ENCODE peak calls at places on chromosome 9, in seven cellular contexts. Z is HepG2, K is adrenal gland, P is thyroid gland, R is IMR-90, Y is stomach, B is suprapubic skin. Q is an unnamed sample.

GRCh38 chr9:35960029-35960655 is 2.2 kb upstream of the OR2S2 start:
- DNase-seq in R (peak), Z (no peak), B (no peak), P (no peak), Y (no peak), K (no peak), Q (no peak)

GRCh38 chr9:101458955-101459631 is 23.5 kb upstream of the ALDOB start:
- DNase-seq in R (peak), P (no peak), Z (peak), Y (no peak), K (peak), B (no peak), Q (no peak)

GRCh38 chr9:19155106-19155999 is 28.1 kb upstream of the PLIN2 start:
- DNase-seq in B (no peak), R (no peak), Z (no peak), P (no peak), Y (no peak), K (no peak), Q (no peak)

GRCh38 chr9:136396219-136396515 is 3.8 kb downstream of the SNAPC4 start:
- DNase-seq in B (no peak), P (no peak), R (no peak), K (no peak), Z (no peak), Y (no peak), Q (no peak)

GRCh38 chr9:33236571-33236970 is 3.4 kb upstream of the SPINK4 start:
- DNase-seq in K (no peak), R (peak), P (no peak), Z (no peak), B (no peak), Y (no peak), Q (no peak)

GRCh38 chr9:16236882-16237281 is 633.6 kb downstream of the BNC2 start:
- DNase-seq in P (no peak), Z (no peak), B (no peak), Y (no peak), K (no peak), R (peak), Q (no peak)

GRCh38 chr9:131539223-131539923 is 6.0 kb upstream of the PRRT1B start:
- DNase-seq in B (no peak), Z (no peak), Y (no peak), P (no peak), K (no peak), R (no peak), Q (no peak)

GRCh38 chr9:12718482-12719026 is 25.4 kb downstream of the TYRP1 start:
- DNase-seq in K (no peak), Z (no peak), P (no peak), Y (no peak), R (peak), B (no peak), Q (no peak)

GRCh38 chr9:85041737-85042136 is 372.2 kb downstream of the NTRK2 start:
- DNase-seq in P (peak), K (no peak), Y (no peak), B (no peak), Z (no peak), R (no peak), Q (no peak)

GRCh38 chr9:135902655-135903357 is 4.5 kb downstream of the CAMSAP1 start:
- DNase-seq in B (no peak), Z (no peak), Y (no peak), K (peak), R (no peak), P (no peak), Q (no peak)

GRCh38 chr9:121059998-121060636 is 10.0 kb upstream of the C5 start:
- DNase-seq in Z (peak), B (no peak), R (peak), K (peak), P (peak), Y (no peak), Q (no peak)

GRCh38 chr9:2742214-2742613 is 24.9 kb downstream of the KCNV2 start:
- DNase-seq in Z (no peak), K (no peak), P (no peak), B (no peak), R (no peak), Y (no peak), Q (no peak)

GRCh38 chr9:98654247-98654646 is 54.5 kb downstream of the GABBR2 start:
- DNase-seq in P (no peak), K (no peak), Z (no peak), R (peak), B (no peak), Y (no peak), Q (no peak)

GRCh38 chr9:77999231-77999631 is 32.4 kb downstream of the GNAQ start:
- DNase-seq in P (no peak), B (no peak), K (no peak), Z (no peak), Y (no peak), R (peak), Q (no peak)

GRCh38 chr9:556199-556598 is 285.3 kb upstream of the DMRT1 start:
- DNase-seq in P (no peak), B (no peak), Z (no peak), K (no peak), R (no peak), Y (no peak), Q (no peak)

GRCh38 chr9:132622144-132622543 is 39.7 kb downstream of the BARHL1 start:
- DNase-seq in R (peak), Y (peak), Z (no peak), K (no peak), P (peak), B (no peak), Q (no peak)

GRCh38 chr9:73720601-73721000 is 568.9 kb downstream of the ANXA1 start:
- DNase-seq in Y (no peak), B (no peak), K (no peak), P (no peak), R (no peak), Z (no peak), Q (no peak)

GRCh38 chr9:114370985-114371335 is 16.8 kb downstream of the AKNA start:
- DNase-seq in Z (no peak), R (no peak), K (no peak), Y (no peak), P (no peak), B (no peak), Q (no peak)

GRCh38 chr9:77021289-77021927 is 2.0 kb downstream of the FOXB2 start:
- DNase-seq in R (no peak), Z (no peak), P (no peak), B (no peak), K (no peak), Y (no peak), Q (no peak)

GRCh38 chr9:121367651-121368510 is 2.2 kb downstream of the STOM start:
- DNase-seq in R (no peak), B (no peak), Z (peak), K (no peak), P (no peak), Y (no peak), Q (no peak)

GRCh38 chr9:101387871-101388506 is 3.2 kb upstream of the BAAT start:
- DNase-seq in R (peak), Y (no peak), B (no peak), K (no peak), P (no peak), Z (peak), Q (no peak)

GRCh38 chr9:118586978-118587377 is 782.3 kb downstream of the BRINP1 start:
- DNase-seq in K (no peak), P (no peak), Z (no peak), R (no peak), B (no peak), Y (no peak), Q (peak)

GRCh38 chr9:126852289-126852688 is 8.2 kb upstream of the ZBTB34 start:
- DNase-seq in B (no peak), P (no peak), R (no peak), K (no peak), Y (no peak), Z (no peak), Q (no peak)

GRCh38 chr9:116737137-116737546 is 50.0 kb downstream of the TRIM32 start:
- DNase-seq in R (peak), Z (peak), Y (peak), K (peak), B (peak), P (peak), Q (peak)

GRCh38 chr9:135950135-135950682 is 11.0 kb downstream of the UBAC1 start:
- DNase-seq in B (no peak), Z (no peak), K (no peak), P (no peak), R (no peak), Y (no peak), Q (no peak)

GRCh38 chr9:649128-650074 is 192.1 kb upstream of the DMRT1 start:
- DNase-seq in K (no peak), R (no peak), B (no peak), Z (no peak), Y (no peak), P (peak), Q (no peak)

DNA sequence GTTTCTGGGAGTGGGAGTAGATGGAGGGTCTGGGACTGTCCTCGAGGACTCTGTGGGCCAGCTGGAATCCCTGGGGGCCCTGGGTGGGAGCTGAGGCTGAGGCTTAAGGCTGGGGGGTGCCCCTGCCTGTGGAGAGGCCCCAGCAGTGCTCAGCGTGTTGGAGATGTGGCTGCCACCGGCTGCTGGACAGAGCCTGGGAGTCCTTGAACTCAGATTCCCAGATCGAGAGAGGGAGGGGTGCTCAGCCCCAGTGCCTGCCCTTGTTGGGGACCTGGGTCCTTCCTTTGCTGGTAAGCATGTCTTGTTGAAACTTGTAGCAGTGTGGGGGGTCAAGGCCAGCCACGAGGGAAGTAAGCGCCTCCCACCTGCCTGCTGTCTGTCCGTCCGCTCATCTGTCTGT is 10.7 kb downstream of the RXRA start:
- DNase-seq in K (no peak), B (no peak), P (no peak), Y (no peak), R (no peak), Z (no peak), Q (no peak)
- H3K4me3 ChIP-seq in K (no peak), B (no peak), P (no peak), Y (no peak), R (no peak), Z (no peak), Q (peak)

GRCh38 chr9:93453047-93453914 is at the start of gene FAM120AOS:
- DNase-seq in P (peak), Y (peak), K (peak), B (peak), Z (peak), R (peak), Q (peak)
- TF ChIP-seq POLR2A in P (no peak), Y (no peak), K (peak), B (peak), Z (peak), R (no peak), Q (peak)

DNA sequence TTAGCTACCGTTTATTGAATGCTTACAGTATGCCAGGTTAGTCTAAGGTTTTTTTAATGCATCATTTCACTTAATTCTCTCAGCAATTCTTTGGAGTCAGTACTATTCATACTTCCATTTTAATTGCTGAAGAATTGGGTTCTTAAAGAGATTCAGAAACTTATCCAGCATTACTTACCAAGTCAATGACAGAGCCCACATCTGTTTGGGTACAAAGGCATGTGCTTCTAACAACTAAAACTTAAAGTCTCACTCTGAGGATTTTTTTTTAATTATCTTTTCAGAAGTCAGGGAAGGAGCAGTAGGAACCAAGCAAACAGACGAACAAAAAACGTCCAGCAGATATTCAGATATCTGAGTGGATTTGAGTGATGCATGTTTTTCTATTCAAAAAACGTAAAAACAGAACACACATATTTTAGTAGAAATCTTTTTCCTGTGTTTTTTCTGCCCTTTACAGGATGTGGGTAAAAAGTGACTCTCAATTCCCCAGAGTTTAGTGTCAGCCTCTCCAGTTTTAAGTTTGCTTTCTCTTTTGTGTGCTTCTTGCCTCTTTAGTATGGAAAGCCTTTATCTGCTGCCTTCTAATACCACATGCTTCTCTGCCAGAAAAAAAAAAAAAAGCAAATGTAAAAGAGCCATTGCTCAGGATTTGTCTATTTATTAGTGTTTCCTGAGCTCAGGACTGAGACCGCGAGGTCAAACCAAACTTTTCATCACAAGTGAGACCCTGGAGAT is 118.0 kb downstream of the PRKACG start:
- DNase-seq in R (no peak), P (no peak), Y (no peak), B (no peak), Z (no peak), K (no peak), Q (no peak)
- H3K4me3 ChIP-seq in R (no peak), P (no peak), Y (no peak), B (no peak), Z (no peak), K (no peak), Q (no peak)

GRCh38 chr9:87541663-87542062 is 44.0 kb downstream of the DAPK1 start:
- DNase-seq in P (no peak), Z (no peak), B (no peak), R (no peak), Y (no peak), K (no peak), Q (no peak)

GRCh38 chr9:87542180-87542579 is 44.5 kb downstream of the DAPK1 start:
- DNase-seq in Z (no peak), Y (no peak), R (no peak), B (no peak), K (no peak), P (no peak), Q (no peak)

GRCh38 chr9:87537625-87538024 is 40.0 kb downstream of the DAPK1 start:
- DNase-seq in R (no peak), P (no peak), Y (no peak), B (no peak), Z (no peak), K (no peak), Q (no peak)

GRCh38 chr9:87543251-87543650 is 45.6 kb downstream of the DAPK1 start:
- DNase-seq in P (no peak), R (no peak), Y (no peak), K (no peak), Z (no peak), B (no peak), Q (no peak)

DNA sequence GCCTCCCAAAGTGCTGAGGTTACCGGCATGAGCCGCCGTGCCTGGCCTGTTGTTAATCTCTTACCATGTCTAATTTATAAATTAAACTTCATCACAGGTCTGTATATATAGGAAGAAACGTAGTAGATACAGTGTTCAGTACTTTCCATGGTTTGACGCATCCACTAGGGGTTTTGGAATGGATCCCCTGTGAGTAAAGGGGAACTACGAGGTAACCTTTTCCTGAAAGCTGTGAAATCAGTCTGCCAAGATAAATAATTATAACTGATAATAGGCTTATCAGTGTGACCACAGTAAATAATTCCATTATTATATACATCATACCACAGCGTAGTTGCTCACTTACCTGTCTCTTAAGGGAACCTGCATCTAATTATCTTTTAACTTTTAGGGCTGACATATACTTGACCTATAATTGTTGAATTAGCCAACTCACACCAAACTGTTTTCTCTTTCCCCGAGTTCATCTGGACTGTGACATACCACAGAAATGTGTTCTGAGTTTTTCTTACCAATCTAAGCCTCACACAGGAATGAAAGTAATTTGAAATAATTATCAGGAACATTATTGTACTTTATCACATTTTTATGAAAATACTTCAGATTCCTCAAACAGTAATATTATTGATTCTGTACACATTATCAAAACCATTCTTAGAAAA is 42.9 kb downstream of the DAPK1 start:
- DNase-seq in P (no peak), K (no peak), Y (no peak), Z (no peak), B (no peak), R (no peak), Q (no peak)
- TF ChIP-seq POLR2A in P (no peak), K (no peak), Y (no peak), Z (no peak), B (no peak), R (no peak), Q (no peak)

GRCh38 chr9:107007981-107008380 is 145.0 kb downstream of the ZNF462 start:
- DNase-seq in R (no peak), Y (no peak), K (no peak), Z (no peak), P (no peak), B (no peak), Q (no peak)
- H3K4me3 ChIP-seq in R (no peak), Y (no peak), K (no peak), Z (no peak), P (no peak), B (no peak), Q (no peak)

DNA sequence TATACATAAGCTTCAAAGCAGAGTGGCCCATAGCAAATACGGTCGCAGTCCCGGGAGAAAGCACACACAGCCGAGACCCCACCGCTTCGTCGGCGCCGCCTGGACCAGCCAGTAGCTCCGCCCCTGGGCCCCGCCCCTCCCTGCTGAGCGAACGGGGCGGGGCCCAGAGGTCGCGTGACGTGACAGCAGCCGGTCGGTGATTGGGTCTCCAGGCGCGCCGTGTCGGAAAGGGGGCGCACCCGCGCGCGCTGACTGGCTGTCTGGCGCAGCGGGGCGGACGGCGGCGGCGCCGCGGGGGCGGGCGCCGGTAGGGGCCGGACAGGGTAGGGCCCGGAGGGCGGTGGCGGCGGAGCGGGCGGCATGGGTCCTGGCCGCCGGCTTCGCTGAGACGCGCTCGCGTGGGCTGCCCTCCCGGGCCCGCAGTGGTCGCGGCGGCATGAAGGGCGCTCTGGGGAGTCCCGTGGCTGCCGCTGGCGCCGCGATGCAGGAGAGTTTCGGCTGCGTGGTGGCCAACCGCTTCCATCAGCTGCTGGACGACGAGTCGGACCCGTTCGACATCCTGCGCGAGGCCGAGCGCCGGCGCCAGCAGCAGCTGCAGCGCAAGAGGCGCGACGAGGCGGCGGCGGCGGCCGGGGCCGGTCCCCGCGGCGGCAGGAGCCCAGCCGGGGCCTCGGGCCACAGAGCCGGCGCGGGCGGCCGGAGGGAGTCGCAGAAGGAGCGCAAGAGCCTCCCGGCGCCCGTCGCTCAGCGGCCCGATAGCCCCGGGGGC is at the start of gene HABP4:
- DNase-seq in Y (peak), K (peak), B (peak), Z (peak), P (peak), R (peak), Q (peak)
- TF ChIP-seq POLR2A in Y (no peak), K (peak), B (peak), Z (peak), P (peak), R (peak), Q (peak)

GRCh38 chr9:87148391-87149237 is 201.3 kb upstream of the GAS1 start:
- DNase-seq in Y (peak), K (peak), Z (no peak), B (peak), R (peak), P (peak), Q (peak)
- H3K4me3 ChIP-seq in Y (peak), K (no peak), Z (no peak), B (peak), R (peak), P (no peak), Q (peak)

GRCh38 chr9:38232895-38233294 is 159.6 kb upstream of the ALDH1B1 start:
- DNase-seq in R (no peak), P (no peak), Y (no peak), B (no peak), K (no peak), Z (no peak), Q (no peak)

GRCh38 chr9:38235244-38235643 is 157.3 kb upstream of the ALDH1B1 start:
- DNase-seq in Z (no peak), Y (no peak), B (no peak), R (no peak), K (no peak), P (no peak), Q (no peak)

GRCh38 chr9:38234479-38234878 is 158.0 kb upstream of the ALDH1B1 start:
- DNase-seq in B (no peak), Y (no peak), K (no peak), P (no peak), R (no peak), Z (no peak), Q (no peak)

GRCh38 chr9:38233796-38234355 is 158.6 kb upstream of the ALDH1B1 start:
- DNase-seq in R (no peak), P (no peak), Z (no peak), B (no peak), Y (no peak), K (no peak), Q (no peak)

DNA sequence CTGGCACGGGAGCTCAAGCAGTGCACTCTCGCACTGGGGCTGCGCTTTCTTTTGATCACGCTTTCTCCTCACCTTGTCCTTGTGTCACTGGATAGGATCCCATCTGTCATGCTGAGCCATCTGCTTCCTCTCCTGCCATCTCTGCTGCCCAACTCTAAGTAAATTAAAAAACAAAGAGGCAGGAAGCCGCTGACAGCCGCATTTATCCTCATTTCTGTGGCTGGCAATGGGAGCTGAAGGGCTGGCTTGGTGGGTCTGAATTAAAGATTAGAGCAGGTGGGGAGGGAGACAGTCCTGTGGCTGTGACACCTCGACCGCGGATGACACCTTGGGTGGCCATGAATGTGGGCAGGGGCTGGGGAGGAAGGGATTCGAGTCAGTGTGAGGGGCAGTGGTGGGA is 159.2 kb upstream of the ALDH1B1 start:
- DNase-seq in Z (no peak), B (no peak), P (no peak), K (no peak), Y (no peak), R (no peak), Q (no peak)
- TF ChIP-seq POLR2A in Z (no peak), B (no peak), P (no peak), K (no peak), Y (no peak), R (no peak), Q (no peak)

Q was measured in right lobe of liver.